ENCODE peak calls at places on chromosomes 12 and 14, in four cellular contexts. One of them, this sample, is unnamed.

GRCh38 chr12:130819248-130819576 is 19.8 kb downstream of the STX2 start:
- DNase-seq in T follicular helper cell: no peak
- DNase-seq in stimulated activated naive B cell treated with anti-CD40 and anti-IgM and Interleukin-4, amounts not matched to agents 10 μg/mL and 1 μg/mL and 100 μg/mL, for 72 hours: no peak
- DNase-seq in astrocyte of the spinal cord: no peak
- DNase-seq in this sample: no peak

GRCh38 chr14:78725086-78725485 is 554.9 kb downstream of the NRXN3 start:
- DNase-seq in T follicular helper cell: no peak
- DNase-seq in stimulated activated naive B cell treated with anti-CD40 and anti-IgM and Interleukin-4, amounts not matched to agents 10 μg/mL and 1 μg/mL and 100 μg/mL, for 72 hours: no peak
- DNase-seq in astrocyte of the spinal cord: no peak
- DNase-seq in this sample: no peak

GRCh38 chr14:73829526-73830431 is 21.9 kb upstream of the PTGR2 start:
- DNase-seq in T follicular helper cell: no peak
- DNase-seq in stimulated activated naive B cell treated with anti-CD40 and anti-IgM and Interleukin-4, amounts not matched to agents 10 μg/mL and 1 μg/mL and 100 μg/mL, for 72 hours: peak
- DNase-seq in astrocyte of the spinal cord: peak
- DNase-seq in this sample: no peak

GRCh38 chr12:121568971-121569808 is 11.6 kb downstream of the KDM2B start:
- DNase-seq in T follicular helper cell: no peak
- DNase-seq in stimulated activated naive B cell treated with anti-CD40 and anti-IgM and Interleukin-4, amounts not matched to agents 10 μg/mL and 1 μg/mL and 100 μg/mL, for 72 hours: no peak
- DNase-seq in astrocyte of the spinal cord: no peak
- DNase-seq in this sample: no peak

GRCh38 chr14:49641697-49642129 is 6.7 kb upstream of the DNAAF2 start:
- DNase-seq in T follicular helper cell: no peak
- DNase-seq in stimulated activated naive B cell treated with anti-CD40 and anti-IgM and Interleukin-4, amounts not matched to agents 10 μg/mL and 1 μg/mL and 100 μg/mL, for 72 hours: no peak
- DNase-seq in astrocyte of the spinal cord: peak
- DNase-seq in this sample: no peak

GRCh38 chr12:127060933-127061332 is 1206.0 kb upstream of the TMEM132C start:
- DNase-seq in T follicular helper cell: no peak
- DNase-seq in stimulated activated naive B cell treated with anti-CD40 and anti-IgM and Interleukin-4, amounts not matched to agents 10 μg/mL and 1 μg/mL and 100 μg/mL, for 72 hours: no peak
- DNase-seq in astrocyte of the spinal cord: no peak
- DNase-seq in this sample: no peak

GRCh38 chr12:42109031-42109430 is 35.6 kb downstream of the GXYLT1 start:
- DNase-seq in T follicular helper cell: no peak
- DNase-seq in stimulated activated naive B cell treated with anti-CD40 and anti-IgM and Interleukin-4, amounts not matched to agents 10 μg/mL and 1 μg/mL and 100 μg/mL, for 72 hours: no peak
- DNase-seq in astrocyte of the spinal cord: no peak
- DNase-seq in this sample: no peak

GRCh38 chr12:75488553-75488952 is 8.0 kb downstream of the GLIPR1 start:
- DNase-seq in T follicular helper cell: no peak
- DNase-seq in stimulated activated naive B cell treated with anti-CD40 and anti-IgM and Interleukin-4, amounts not matched to agents 10 μg/mL and 1 μg/mL and 100 μg/mL, for 72 hours: no peak
- DNase-seq in astrocyte of the spinal cord: peak
- DNase-seq in this sample: no peak

GRCh38 chr12:104865080-104865479 is 93.0 kb downstream of the SLC41A2 start:
- DNase-seq in T follicular helper cell: no peak
- DNase-seq in stimulated activated naive B cell treated with anti-CD40 and anti-IgM and Interleukin-4, amounts not matched to agents 10 μg/mL and 1 μg/mL and 100 μg/mL, for 72 hours: no peak
- DNase-seq in astrocyte of the spinal cord: no peak
- DNase-seq in this sample: no peak

GRCh38 chr12:57235012-57235727 is 5.7 kb downstream of the SHMT2 start:
- DNase-seq in T follicular helper cell: no peak
- DNase-seq in stimulated activated naive B cell treated with anti-CD40 and anti-IgM and Interleukin-4, amounts not matched to agents 10 μg/mL and 1 μg/mL and 100 μg/mL, for 72 hours: no peak
- DNase-seq in astrocyte of the spinal cord: peak
- DNase-seq in this sample: no peak

GRCh38 chr14:50452285-50452684 is 55.6 kb upstream of the CDKL1 start:
- DNase-seq in T follicular helper cell: no peak
- DNase-seq in stimulated activated naive B cell treated with anti-CD40 and anti-IgM and Interleukin-4, amounts not matched to agents 10 μg/mL and 1 μg/mL and 100 μg/mL, for 72 hours: no peak
- DNase-seq in astrocyte of the spinal cord: no peak
- DNase-seq in this sample: no peak